ENCODE peak calls at places on chromosomes 3 and 15, in six cellular contexts. Y is head of caudate nucleus, C is GM12865, B is KG1, X is right cardiac atrium, U is gastrocnemius medialis. V is an unnamed sample.

GRCh38 chr3:140128217-140129137 is 193.5 kb downstream of the CLSTN2 start:
- DNase-seq in X (no peak), B (no peak), U (no peak), Y (peak), C (peak), V (peak)

GRCh38 chr15:99931703-99932603 is 198.7 kb upstream of the LYSMD4 start:
- DNase-seq in C (no peak), Y (no peak), U (no peak), B (no peak), X (no peak), V (no peak)

GRCh38 chr3:131174752-131175151 is 148.1 kb downstream of the NEK11 start:
- DNase-seq in U (no peak), Y (no peak), X (no peak), B (peak), C (peak), V (no peak)

GRCh38 chr3:43779850-43780249 is 89.1 kb downstream of the ABHD5 start:
- DNase-seq in B (no peak), Y (no peak), U (no peak), C (no peak), X (no peak), V (no peak)

GRCh38 chr15:34837246-34838016 is 42.1 kb upstream of the ACTC1 start:
- DNase-seq in B (no peak), U (no peak), C (no peak), X (no peak), Y (no peak), V (no peak)

GRCh38 chr3:41708176-41708575 is 253.7 kb downstream of the ULK4 start:
- DNase-seq in Y (no peak), U (no peak), C (no peak), X (no peak), B (no peak), V (no peak)

GRCh38 chr3:172646439-172647015 is 64.3 kb downstream of the NCEH1 start:
- DNase-seq in Y (no peak), X (no peak), C (no peak), B (no peak), U (no peak), V (peak)

GRCh38 chr3:62109534-62109933 is 263.8 kb downstream of the FEZF2 start:
- DNase-seq in X (peak), Y (no peak), C (no peak), B (no peak), U (no peak), V (no peak)

GRCh38 chr3:70176224-70176623 is 136.2 kb downstream of the MDFIC2 start:
- DNase-seq in Y (no peak), B (no peak), X (no peak), U (no peak), C (no peak), V (no peak)

GRCh38 chr15:36390491-36390890 is 188.9 kb upstream of the CDIN1 start:
- DNase-seq in B (no peak), C (no peak), U (no peak), X (no peak), Y (no peak), V (no peak)

GRCh38 chr3:58135712-58136543 is 74.8 kb downstream of the DNASE1L3 start:
- DNase-seq in X (no peak), B (no peak), U (no peak), Y (no peak), C (no peak), V (no peak)

GRCh38 chr15:48722764-48723661 is 77.5 kb upstream of the FBN1 start:
- DNase-seq in C (no peak), X (no peak), B (no peak), U (no peak), Y (no peak), V (no peak)

GRCh38 chr3:150411971-150412370 is 3.9 kb downstream of the TSC22D2 start:
- DNase-seq in U (no peak), C (no peak), X (no peak), Y (no peak), B (no peak), V (no peak)

GRCh38 chr3:127208483-127209100 is 15.7 kb downstream of the PRR23E start:
- DNase-seq in C (no peak), B (no peak), Y (no peak), X (no peak), U (no peak), V (no peak)

GRCh38 chr15:80698636-80699035 is 3.5 kb downstream of the ABHD17C start:
- DNase-seq in C (no peak), Y (no peak), X (no peak), U (no peak), B (no peak), V (no peak)

GRCh38 chr3:65714138-65714537 is 324.6 kb downstream of the MAGI1 start:
- DNase-seq in X (no peak), Y (no peak), U (no peak), B (no peak), C (no peak), V (no peak)

GRCh38 chr3:97960561-97961275 is 11.5 kb downstream of the RIOX2 start:
- DNase-seq in B (no peak), Y (no peak), C (no peak), X (no peak), U (no peak), V (no peak)

GRCh38 chr3:38003371-38003816 is 12.8 kb downstream of the VILL start:
- DNase-seq in X (peak), C (peak), U (no peak), Y (peak), B (no peak), V (no peak)

GRCh38 chr15:56906766-56907165 is 11.7 kb upstream of the TCF12 start:
- DNase-seq in U (no peak), Y (no peak), X (no peak), C (no peak), B (no peak), V (no peak)

GRCh38 chr3:29950232-29950631 is 656.2 kb upstream of the TGFBR2 start:
- DNase-seq in B (no peak), U (no peak), C (peak), Y (no peak), X (no peak), V (no peak)

GRCh38 chr3:9679476-9680097 is 24.0 kb upstream of the CPNE9 start:
- DNase-seq in B (no peak), Y (no peak), C (no peak), X (no peak), U (no peak), V (no peak)

GRCh38 chr15:99100245-99101173 is 4.4 kb upstream of the SYNM start:
- DNase-seq in U (peak), B (no peak), Y (peak), X (peak), C (peak), V (peak)

GRCh38 chr15:80173022-80173759 is 20.4 kb downstream of the FAH start:
- DNase-seq in X (no peak), U (peak), C (peak), Y (peak), B (no peak), V (no peak)

V was measured in DMS 273 treated with DMSO at 0.1 percent for 48 hours.